ENCODE peak calls at places on chromosomes 5 and 9, in nine cellular contexts. E, N, W, A, X, C, M, B and Q are unnamed samples.

GRCh38 chr5:98341038-98341710 is 432.3 kb upstream of the RGMB start:
- DNase-seq in E (no peak), W (no peak), N (no peak), C (peak), A (no peak), X (no peak), M (no peak), B (no peak), Q (no peak)

GRCh38 chr9:122367065-122367464 is 3.8 kb upstream of the PTGS1 start:
- DNase-seq in M (no peak), N (no peak), A (no peak), C (no peak), W (no peak), B (no peak), X (no peak), E (no peak), Q (no peak)

GRCh38 chr5:16617272-16617973 is 626 bp upstream of the RETREG1 start:
- DNase-seq in M (no peak), N (no peak), E (peak), C (no peak), X (peak), W (peak), A (peak), B (no peak), Q (no peak)

GRCh38 chr5:104347119-104347708 is 784.6 kb upstream of the NUDT12 start:
- DNase-seq in N (no peak), B (peak), C (peak), A (no peak), E (no peak), X (no peak), M (no peak), W (no peak), Q (peak)

GRCh38 chr5:37915078-37915736 is 75.4 kb upstream of the GDNF start:
- DNase-seq in A (no peak), N (no peak), X (no peak), M (no peak), W (no peak), B (no peak), C (no peak), E (no peak), Q (no peak)

GRCh38 chr5:76468625-76469410 is 65.7 kb downstream of the IQGAP2 start:
- DNase-seq in C (no peak), A (no peak), M (no peak), X (no peak), E (no peak), W (no peak), N (no peak), B (no peak), Q (no peak)

GRCh38 chr9:124389146-124389939 is 25.9 kb downstream of the PSMB7 start:
- DNase-seq in M (no peak), W (no peak), B (no peak), E (no peak), N (no peak), X (no peak), A (no peak), C (no peak), Q (no peak)

GRCh38 chr5:93593476-93594060 is 10.5 kb downstream of the NR2F1 start:
- DNase-seq in E (no peak), A (no peak), B (no peak), X (no peak), W (no peak), M (no peak), C (no peak), N (no peak), Q (no peak)

GRCh38 chr9:112786834-112787520 is 36.4 kb downstream of the SNX30 start:
- DNase-seq in M (no peak), A (no peak), C (no peak), X (no peak), N (no peak), B (no peak), W (no peak), E (no peak), Q (no peak)

GRCh38 chr9:122816163-122816867 is 12.1 kb downstream of the PDCL start:
- DNase-seq in W (peak), C (no peak), A (no peak), E (peak), M (no peak), X (peak), N (no peak), B (no peak), Q (no peak)

GRCh38 chr9:91818647-91819403 is 131.2 kb downstream of the ROR2 start:
- DNase-seq in E (no peak), B (no peak), C (no peak), A (no peak), M (no peak), N (no peak), X (no peak), W (no peak), Q (no peak)

GRCh38 chr9:128098017-128098935 is 29.3 kb downstream of the PTGES2 start:
- DNase-seq in C (peak), X (peak), A (peak), M (no peak), W (peak), E (peak), N (peak), B (peak), Q (peak)

GRCh38 chr9:129283705-129284606 is 105.9 kb upstream of the IER5L start:
- DNase-seq in A (no peak), N (peak), X (peak), M (no peak), C (no peak), B (no peak), W (no peak), E (no peak), Q (no peak)

GRCh38 chr9:99622679-99623078 is 199.0 kb upstream of the NR4A3 start:
- DNase-seq in X (no peak), W (no peak), C (no peak), N (no peak), B (no peak), A (no peak), M (no peak), E (no peak), Q (no peak)

GRCh38 chr5:36442796-36443195 is 141.1 kb upstream of the RANBP3L start:
- DNase-seq in A (no peak), E (no peak), M (no peak), C (peak), B (peak), W (no peak), X (no peak), N (no peak), Q (peak)

GRCh38 chr5:173642191-173642816 is 25.9 kb upstream of the BOD1 start:
- DNase-seq in W (no peak), M (no peak), C (no peak), N (no peak), X (no peak), A (no peak), B (no peak), E (no peak), Q (no peak)

GRCh38 chr9:127452481-127453092 is 1.3 kb downstream of the LRSAM1 start:
- DNase-seq in M (no peak), E (peak), A (no peak), X (no peak), B (peak), W (peak), C (peak), N (no peak), Q (peak)

GRCh38 chr9:30519756-30520155 is 1864.7 kb upstream of the ACO1 start:
- DNase-seq in B (peak), X (no peak), W (no peak), N (no peak), C (no peak), M (no peak), A (no peak), E (no peak), Q (peak)

GRCh38 chr9:100052375-100052774 is 46.4 kb downstream of the ERP44 start:
- DNase-seq in N (no peak), X (no peak), C (no peak), B (no peak), E (no peak), W (no peak), A (no peak), M (no peak), Q (no peak)

GRCh38 chr5:9869616-9870288 is 239.6 kb upstream of the TAS2R1 start:
- DNase-seq in X (no peak), E (no peak), A (no peak), C (peak), W (no peak), B (peak), N (no peak), M (no peak), Q (peak)

GRCh38 chr9:29802454-29802853 is 2229.2 kb upstream of the C9orf72 start:
- DNase-seq in C (no peak), X (no peak), M (no peak), N (no peak), B (no peak), E (no peak), W (no peak), A (no peak), Q (no peak)

GRCh38 chr9:137630126-137630525 is 11.3 kb downstream of the EHMT1 start:
- DNase-seq in X (no peak), B (no peak), M (no peak), W (no peak), A (no peak), N (no peak), C (peak), E (no peak), Q (no peak)

GRCh38 chr9:113572076-113572861 is 108.7 kb downstream of the RGS3 start:
- DNase-seq in C (no peak), W (peak), M (no peak), B (no peak), X (no peak), E (no peak), N (peak), A (no peak), Q (no peak)

GRCh38 chr5:76555717-76556116 is 67.5 kb downstream of the F2RL2 start:
- DNase-seq in E (no peak), B (no peak), N (no peak), X (no peak), A (no peak), C (no peak), W (no peak), M (no peak), Q (no peak)

GRCh38 chr9:89598926-89599325 is 5.9 kb upstream of the GADD45G start:
- DNase-seq in A (no peak), N (no peak), E (no peak), M (no peak), B (no peak), X (no peak), C (no peak), W (no peak), Q (no peak)

GRCh38 chr5:148788636-148789035 is 37.8 kb upstream of the ADRB2 start:
- DNase-seq in E (no peak), X (no peak), W (no peak), C (peak), A (no peak), N (no peak), M (no peak), B (peak), Q (no peak)